ENCODE peak calls at places on chromosomes 16 and 17, in eight cellular contexts. U is astrocyte of the cerebellum; Z is GM03348; A is stimulated activated CD4-positive, alpha-beta T cell treated with anti-CD3 and anti-CD28 coated beads, Interleukin-1b, Interleukin-23, amount 100 ng/mL, for 48 hours; X is HFF-Myc; C is MG63; L is WTC11; O is activated effector memory CD4-positive, alpha-beta T cell treated with anti-CD3 and anti-CD28 coated beads, Interleukin-2, amount 50 U/mL, for 16 hours. I is an unnamed sample.
A peak's percentile ranks its signal among the peaks of the same experiment; 100 is the strongest.

GRCh38 chr16:50881331-50881830 is 139.5 kb downstream of the CYLD start:
- DNase-seq in U (no peak), Z (no peak), A (no peak), X (no peak), C (no peak), L (no peak), O (no peak), I (no peak)

GRCh38 chr17:57577751-57578607 is 167.1 kb downstream of the CCDC182 start:
- DNase-seq in U (peak; percentile 36), Z (peak; percentile 87), A (no peak), X (no peak), C (no peak), L (no peak), O (no peak), I (no peak)

GRCh38 chr17:35245196-35245486 is 2.3 kb downstream of the SLFN5 start:
- DNase-seq in U (peak; percentile 53), Z (peak; percentile 79), A (peak; percentile 38), X (peak; percentile 47), C (peak; percentile 74), L (no peak), O (no peak), I (no peak)

GRCh38 chr17:82601447-82602000 is 46.7 kb downstream of the WDR45B start:
- DNase-seq in U (no peak), Z (no peak), A (no peak), X (no peak), C (no peak), L (no peak), O (no peak), I (no peak)

GRCh38 chr16:15597135-15597534 is 45.8 kb downstream of the MARF1 start:
- DNase-seq in U (no peak), Z (no peak), A (no peak), X (no peak), C (no peak), L (no peak), O (no peak), I (no peak)

GRCh38 chr17:78923660-78924453 is 1.3 kb downstream of the TIMP2 start:
- DNase-seq in U (no peak), Z (peak; percentile 64), A (peak; percentile 45), X (no peak), C (peak; percentile 68), L (peak; percentile 82), O (peak; percentile 83), I (no peak)

GRCh38 chr17:7213895-7214299 is 5.7 kb downstream of the DLG4 start:
- DNase-seq in U (peak; percentile 49), Z (peak; percentile 51), A (peak; percentile 73), X (peak; percentile 57), C (peak; percentile 26), L (peak; percentile 97), O (peak; percentile 88), I (no peak)

GRCh38 chr16:54290203-54291106 is 3.9 kb upstream of the IRX3 start:
- DNase-seq in U (no peak), Z (no peak), A (no peak), X (no peak), C (no peak), L (peak; percentile 38), O (no peak), I (no peak)

GRCh38 chr16:57356547-57356946 is 2.0 kb upstream of the CCL22 start:
- DNase-seq in U (no peak), Z (no peak), A (no peak), X (no peak), C (no peak), L (no peak), O (peak; percentile 16), I (no peak)

GRCh38 chr16:11389631-11390565 is 44.6 kb downstream of the RMI2 start:
- DNase-seq in U (no peak), Z (no peak), A (no peak), X (no peak), C (no peak), L (no peak), O (no peak), I (no peak)

GRCh38 chr16:67560827-67561342 is 1.4 kb upstream of the CTCF start:
- DNase-seq in U (no peak), Z (no peak), A (no peak), X (no peak), C (no peak), L (no peak), O (peak; percentile 43), I (no peak)